ENCODE peak calls at places on chromosomes 2 and 18, in five cellular contexts. One of them, this sample, is unnamed.

GRCh38 chr2:172282944-172283343 is 144.4 kb upstream of the ITGA6 start:
- DNase-seq in IMR-90: peak
- DNase-seq in GM13976: no peak
- DNase-seq in BJ: peak
- DNase-seq in fibroblast of lung: peak
- DNase-seq in this sample: peak

GRCh38 chr2:66445781-66446177 is 10.9 kb downstream of the MEIS1 start:
- DNase-seq in IMR-90: no peak
- DNase-seq in GM13976: no peak
- DNase-seq in BJ: no peak
- DNase-seq in fibroblast of lung: no peak
- DNase-seq in this sample: no peak

GRCh38 chr18:75070235-75070624 is 138.7 kb downstream of the PTGR3 start:
- DNase-seq in IMR-90: no peak
- DNase-seq in GM13976: no peak
- DNase-seq in BJ: no peak
- DNase-seq in fibroblast of lung: no peak
- DNase-seq in this sample: no peak

GRCh38 chr2:224014336-224014735 is 24.8 kb downstream of the SERPINE2 start:
- DNase-seq in IMR-90: no peak
- DNase-seq in GM13976: no peak
- DNase-seq in BJ: no peak
- DNase-seq in fibroblast of lung: no peak
- DNase-seq in this sample: no peak

GRCh38 chr18:13377496-13377895 is 158.9 kb downstream of the LDLRAD4 start:
- DNase-seq in IMR-90: peak
- DNase-seq in GM13976: no peak
- DNase-seq in BJ: no peak
- DNase-seq in fibroblast of lung: peak
- DNase-seq in this sample: no peak

GRCh38 chr2:126863336-126864015 is 35.2 kb upstream of the TEX51 start:
- DNase-seq in IMR-90: no peak
- DNase-seq in GM13976: no peak
- DNase-seq in BJ: no peak
- DNase-seq in fibroblast of lung: no peak
- DNase-seq in this sample: no peak

GRCh38 chr2:39377226-39377939 is 59.7 kb downstream of the MAP4K3 start:
- DNase-seq in IMR-90: no peak
- DNase-seq in GM13976: peak
- DNase-seq in BJ: no peak
- DNase-seq in fibroblast of lung: peak
- DNase-seq in this sample: no peak

GRCh38 chr2:205914736-205915510 is 171.1 kb downstream of the INO80D start:
- DNase-seq in IMR-90: peak
- DNase-seq in GM13976: no peak
- DNase-seq in BJ: no peak
- DNase-seq in fibroblast of lung: peak
- DNase-seq in this sample: no peak

GRCh38 chr2:46492301-46492700 is 12.9 kb downstream of the TMEM247 start:
- DNase-seq in IMR-90: no peak
- DNase-seq in GM13976: no peak
- DNase-seq in BJ: no peak
- DNase-seq in fibroblast of lung: no peak
- DNase-seq in this sample: no peak

GRCh38 chr18:27778925-27779324 is 398.0 kb downstream of the CDH2 start:
- DNase-seq in IMR-90: no peak
- DNase-seq in GM13976: no peak
- DNase-seq in BJ: no peak
- DNase-seq in fibroblast of lung: no peak
- DNase-seq in this sample: no peak

GRCh38 chr2:220228310-220229006 is 601.0 kb downstream of the SLC4A3 start:
- DNase-seq in IMR-90: peak
- DNase-seq in GM13976: no peak
- DNase-seq in BJ: peak
- DNase-seq in fibroblast of lung: peak
- DNase-seq in this sample: peak

GRCh38 chr18:35938158-35938557 is 34.3 kb upstream of the RMP24 start:
- DNase-seq in IMR-90: peak
- DNase-seq in GM13976: no peak
- DNase-seq in BJ: no peak
- DNase-seq in fibroblast of lung: peak
- DNase-seq in this sample: no peak

GRCh38 chr2:120589782-120590608 is 145.7 kb upstream of the GLI2 start:
- DNase-seq in IMR-90: peak
- DNase-seq in GM13976: no peak
- DNase-seq in BJ: peak
- DNase-seq in fibroblast of lung: peak
- DNase-seq in this sample: peak

GRCh38 chr18:73461780-73462059 is 593.9 kb upstream of the NETO1 start:
- DNase-seq in IMR-90: peak
- DNase-seq in GM13976: no peak
- DNase-seq in BJ: no peak
- DNase-seq in fibroblast of lung: peak
- DNase-seq in this sample: peak

GRCh38 chr2:209473930-209474419 is 50.1 kb downstream of the MAP2 start:
- DNase-seq in IMR-90: peak
- DNase-seq in GM13976: no peak
- DNase-seq in BJ: peak
- DNase-seq in fibroblast of lung: peak
- DNase-seq in this sample: peak

GRCh38 chr2:85847051-85847588 is 41.7 kb downstream of the ST3GAL5 start:
- DNase-seq in IMR-90: no peak
- DNase-seq in GM13976: no peak
- DNase-seq in BJ: no peak
- DNase-seq in fibroblast of lung: no peak
- DNase-seq in this sample: no peak

GRCh38 chr2:50126845-50127244 is 905.1 kb downstream of the NRXN1 start:
- DNase-seq in IMR-90: no peak
- DNase-seq in GM13976: no peak
- DNase-seq in BJ: no peak
- DNase-seq in fibroblast of lung: no peak
- DNase-seq in this sample: no peak

GRCh38 chr2:103009861-103010260 is 248.0 kb downstream of the TMEM182 start:
- DNase-seq in IMR-90: no peak
- DNase-seq in GM13976: no peak
- DNase-seq in BJ: no peak
- DNase-seq in fibroblast of lung: no peak
- DNase-seq in this sample: no peak

GRCh38 chr2:40844353-40845277 is 392.7 kb upstream of the SLC8A1 start:
- DNase-seq in IMR-90: no peak
- DNase-seq in GM13976: no peak
- DNase-seq in BJ: no peak
- DNase-seq in fibroblast of lung: no peak
- DNase-seq in this sample: no peak

GRCh38 chr2:240205348-240205747 is 64.9 kb upstream of the OTOS start:
- DNase-seq in IMR-90: peak
- DNase-seq in GM13976: no peak
- DNase-seq in BJ: no peak
- DNase-seq in fibroblast of lung: peak
- DNase-seq in this sample: peak

GRCh38 chr2:176136375-176137248 is 7.1 kb downstream of the HOXD8 start:
- DNase-seq in IMR-90: no peak
- DNase-seq in GM13976: no peak
- DNase-seq in BJ: no peak
- DNase-seq in fibroblast of lung: no peak
- DNase-seq in this sample: no peak

GRCh38 chr2:147076634-147077033 is 768.2 kb upstream of the ACVR2A start:
- DNase-seq in IMR-90: peak
- DNase-seq in GM13976: no peak
- DNase-seq in BJ: no peak
- DNase-seq in fibroblast of lung: peak
- DNase-seq in this sample: no peak

GRCh38 chr2:142241016-142241415 is 110.2 kb upstream of the LRP1B start:
- DNase-seq in IMR-90: no peak
- DNase-seq in GM13976: no peak
- DNase-seq in BJ: no peak
- DNase-seq in fibroblast of lung: no peak
- DNase-seq in this sample: no peak

GRCh38 chr2:213251618-213252017 is 32.6 kb upstream of the SPAG16 start:
- DNase-seq in IMR-90: peak
- DNase-seq in GM13976: peak
- DNase-seq in BJ: peak
- DNase-seq in fibroblast of lung: peak
- DNase-seq in this sample: peak

GRCh38 chr2:179939282-179939681 is 67.8 kb downstream of the CWC22 start:
- DNase-seq in IMR-90: no peak
- DNase-seq in GM13976: no peak
- DNase-seq in BJ: no peak
- DNase-seq in fibroblast of lung: no peak
- DNase-seq in this sample: no peak

GRCh38 chr18:13791181-13791580 is 32.8 kb upstream of the MC5R start:
- DNase-seq in IMR-90: peak
- DNase-seq in GM13976: no peak
- DNase-seq in BJ: no peak
- DNase-seq in fibroblast of lung: peak
- DNase-seq in this sample: no peak

GRCh38 chr2:1750270-1750934 is 6.1 kb upstream of the PXDN start:
- DNase-seq in IMR-90: no peak
- DNase-seq in GM13976: no peak
- DNase-seq in BJ: no peak
- DNase-seq in fibroblast of lung: no peak
- DNase-seq in this sample: no peak

GRCh38 chr2:233929352-233929843 is 12.2 kb downstream of the TRPM8 start:
- DNase-seq in IMR-90: no peak
- DNase-seq in GM13976: no peak
- DNase-seq in BJ: no peak
- DNase-seq in fibroblast of lung: no peak
- DNase-seq in this sample: no peak

GRCh38 chr2:121746071-121746578 is 9.3 kb upstream of the TSN start:
- DNase-seq in IMR-90: no peak
- DNase-seq in GM13976: no peak
- DNase-seq in BJ: no peak
- DNase-seq in fibroblast of lung: no peak
- DNase-seq in this sample: no peak

GRCh38 chr2:231883468-231883881 is 42.7 kb downstream of the NPPC start:
- DNase-seq in IMR-90: no peak
- DNase-seq in GM13976: no peak
- DNase-seq in BJ: no peak
- DNase-seq in fibroblast of lung: peak
- DNase-seq in this sample: peak

GRCh38 chr2:193502363-193503035 is 1307.8 kb upstream of the TMEFF2 start:
- DNase-seq in IMR-90: no peak
- DNase-seq in GM13976: no peak
- DNase-seq in BJ: no peak
- DNase-seq in fibroblast of lung: no peak
- DNase-seq in this sample: no peak

GRCh38 chr2:125397535-125398251 is 1258.3 kb upstream of the GYPC start:
- DNase-seq in IMR-90: no peak
- DNase-seq in GM13976: peak
- DNase-seq in BJ: no peak
- DNase-seq in fibroblast of lung: no peak
- DNase-seq in this sample: no peak

GRCh38 chr2:166180951-166181812 is 53.4 kb upstream of the SCN1A start:
- DNase-seq in IMR-90: peak
- DNase-seq in GM13976: peak
- DNase-seq in BJ: no peak
- DNase-seq in fibroblast of lung: peak
- DNase-seq in this sample: peak

GRCh38 chr2:239876241-239876947 is 148.7 kb downstream of the NDUFA10 start:
- DNase-seq in IMR-90: no peak
- DNase-seq in GM13976: no peak
- DNase-seq in BJ: no peak
- DNase-seq in fibroblast of lung: no peak
- DNase-seq in this sample: no peak

GRCh38 chr2:178088774-178089173 is 16.2 kb upstream of the PDE11A start:
- DNase-seq in IMR-90: no peak
- DNase-seq in GM13976: no peak
- DNase-seq in BJ: no peak
- DNase-seq in fibroblast of lung: no peak
- DNase-seq in this sample: no peak

GRCh38 chr2:158953926-158954763 is 14.3 kb upstream of the TANC1 start:
- DNase-seq in IMR-90: peak
- DNase-seq in GM13976: no peak
- DNase-seq in BJ: peak
- DNase-seq in fibroblast of lung: peak
- DNase-seq in this sample: peak

GRCh38 chr2:37782721-37783438 is 111.4 kb upstream of the CDC42EP3 start:
- DNase-seq in IMR-90: peak
- DNase-seq in GM13976: no peak
- DNase-seq in BJ: no peak
- DNase-seq in fibroblast of lung: peak
- DNase-seq in this sample: peak

GRCh38 chr2:35871672-35872071 is 483.9 kb upstream of the CRIM1 start:
- DNase-seq in IMR-90: no peak
- DNase-seq in GM13976: no peak
- DNase-seq in BJ: no peak
- DNase-seq in fibroblast of lung: no peak
- DNase-seq in this sample: no peak

GRCh38 chr2:30305235-30305634 is 73.9 kb downstream of the LBH start:
- DNase-seq in IMR-90: peak
- DNase-seq in GM13976: no peak
- DNase-seq in BJ: no peak
- DNase-seq in fibroblast of lung: peak
- DNase-seq in this sample: peak

GRCh38 chr2:189498205-189498604 is 56.9 kb downstream of the WDR75 start:
- DNase-seq in IMR-90: peak
- DNase-seq in GM13976: no peak
- DNase-seq in BJ: no peak
- DNase-seq in fibroblast of lung: no peak
- DNase-seq in this sample: no peak
- TF ChIP-seq CTCF in IMR-90: no peak
- TF ChIP-seq CTCF in GM13976: no peak
- TF ChIP-seq CTCF in BJ: no peak
- TF ChIP-seq CTCF in fibroblast of lung: peak
- TF ChIP-seq CTCF in this sample: no peak

GRCh38 chr2:152743004-152743403 is 24.6 kb downstream of the ARL6IP6 start:
- DNase-seq in IMR-90: no peak
- DNase-seq in GM13976: peak
- DNase-seq in BJ: no peak
- DNase-seq in fibroblast of lung: no peak
- DNase-seq in this sample: no peak
- TF ChIP-seq CTCF in IMR-90: peak
- TF ChIP-seq CTCF in GM13976: peak
- TF ChIP-seq CTCF in BJ: peak
- TF ChIP-seq CTCF in fibroblast of lung: peak
- TF ChIP-seq CTCF in this sample: peak

DNA sequence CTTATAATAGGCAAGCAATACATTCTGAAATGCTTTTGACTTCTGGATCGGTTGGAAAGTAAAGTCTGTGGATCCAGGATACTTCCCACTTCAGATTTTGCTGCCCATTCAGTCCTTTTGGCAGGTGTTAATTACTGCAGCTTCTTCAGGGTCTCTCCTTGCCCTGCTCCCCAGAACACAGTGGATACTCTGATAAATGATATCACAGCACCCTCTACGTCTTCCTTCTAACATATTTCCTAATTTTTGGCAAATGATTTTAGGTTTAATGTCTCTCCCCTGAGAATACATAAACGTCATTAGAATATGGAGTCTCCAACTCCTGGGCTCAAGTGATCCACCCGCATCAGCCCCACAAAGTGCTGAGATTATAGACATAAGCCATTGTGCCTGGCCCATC is 249.8 kb downstream of the NYAP2 start:
- DNase-seq in IMR-90: no peak
- DNase-seq in GM13976: no peak
- DNase-seq in BJ: no peak
- DNase-seq in fibroblast of lung: no peak
- DNase-seq in this sample: no peak
- TF ChIP-seq CTCF in IMR-90: no peak
- TF ChIP-seq CTCF in GM13976: no peak
- TF ChIP-seq CTCF in BJ: no peak
- TF ChIP-seq CTCF in fibroblast of lung: no peak
- TF ChIP-seq CTCF in this sample: no peak

GRCh38 chr2:100178085-100178788 is 35.8 kb upstream of the AFF3 start:
- DNase-seq in IMR-90: peak
- DNase-seq in GM13976: peak
- DNase-seq in BJ: no peak
- DNase-seq in fibroblast of lung: peak
- DNase-seq in this sample: no peak
- TF ChIP-seq CTCF in IMR-90: peak
- TF ChIP-seq CTCF in GM13976: no peak
- TF ChIP-seq CTCF in BJ: peak
- TF ChIP-seq CTCF in fibroblast of lung: peak
- TF ChIP-seq CTCF in this sample: peak